ENCODE peak calls at places on chromosomes 3 and 15, in nine cellular contexts. A is IMR-90, C is stomach, S is tibial nerve, T is uterus, B is Peyer's patch, J is A549, Y is adrenal gland, O is thyroid gland. R is an unnamed sample. For H3K4me1, the result is how much of the 10 kb centered on the place peaks cover.

GRCh38 chr3:53074761-53075742 is 29.2 kb upstream of the SFMBT1 start:
- DNase-seq in A (no peak), C (no peak), S (no peak), T (peak), B (no peak), J (no peak), Y (no peak), O (no peak), R (no peak)

GRCh38 chr3:120013481-120013880 is 80.8 kb downstream of the GSK3B start:
- DNase-seq in A (peak), C (no peak), S (no peak), T (no peak), B (no peak), J (no peak), Y (no peak), O (no peak), R (no peak)

GRCh38 chr3:140863481-140864084 is 78.1 kb upstream of the SLC25A36 start:
- DNase-seq in A (peak), C (peak), S (peak), T (peak), B (peak), J (peak), Y (peak), O (peak), R (no peak)

GRCh38 chr3:74897006-74897405 is 282.5 kb upstream of the CNTN3 start:
- DNase-seq in A (no peak), C (no peak), S (no peak), T (no peak), B (no peak), J (peak), Y (no peak), O (no peak), R (no peak)

GRCh38 chr15:88904808-88905327 is 8.3 kb downstream of the MFGE8 start:
- DNase-seq in A (peak), C (peak), S (peak), T (peak), B (peak), J (peak), Y (peak), O (peak), R (peak)

GRCh38 chr3:148680289-148680688 is 17.4 kb upstream of the AGTR1 start:
- DNase-seq in A (no peak), C (no peak), S (no peak), T (no peak), B (no peak), J (no peak), Y (no peak), O (no peak), R (no peak)

GRCh38 chr3:58659051-58659675 is 7.4 kb downstream of the FAM3D start:
- DNase-seq in A (peak), C (peak), S (no peak), T (no peak), B (no peak), J (peak), Y (peak), O (peak), R (no peak)

GRCh38 chr3:66606126-66606525 is 105.3 kb upstream of the LRIG1 start:
- DNase-seq in A (no peak), C (no peak), S (no peak), T (no peak), B (no peak), J (no peak), Y (no peak), O (no peak), R (no peak)

GRCh38 chr15:33215941-33216872 is 21.7 kb upstream of the FMN1 start:
- DNase-seq in A (peak), C (no peak), S (no peak), T (no peak), B (no peak), J (peak), Y (no peak), O (no peak), R (no peak)

GRCh38 chr3:27216955-27217552 is 152.1 kb downstream of the NEK10 start:
- DNase-seq in A (peak), C (no peak), S (no peak), T (no peak), B (no peak), J (peak), Y (no peak), O (no peak), R (no peak)

GRCh38 chr3:41362638-41363559 is 163.6 kb downstream of the CTNNB1 start:
- DNase-seq in A (no peak), C (no peak), S (no peak), T (no peak), B (no peak), J (no peak), Y (no peak), O (peak), R (no peak)

GRCh38 chr3:130386604-130387263 is 41.3 kb downstream of the COL6A5 start:
- DNase-seq in A (peak), C (no peak), S (no peak), T (no peak), B (no peak), J (no peak), Y (no peak), O (no peak), R (no peak)

GRCh38 chr15:44788748-44789147 is 52.4 kb downstream of the TRIM69 start:
- DNase-seq in A (no peak), C (no peak), S (no peak), T (no peak), B (no peak), J (no peak), Y (no peak), O (no peak), R (no peak)

GRCh38 chr15:93018574-93018973 is 70.4 kb downstream of the RGMA start:
- DNase-seq in A (no peak), C (no peak), S (no peak), T (no peak), B (no peak), J (peak), Y (no peak), O (no peak), R (no peak)

GRCh38 chr3:122636697-122637096 is 43.9 kb upstream of the PARP14 start:
- DNase-seq in A (no peak), C (no peak), S (no peak), T (no peak), B (no peak), J (no peak), Y (no peak), O (peak), R (no peak)

GRCh38 chr3:14719006-14719405 is 44.1 kb downstream of the C3orf20 start:
- DNase-seq in A (no peak), C (no peak), S (no peak), T (no peak), B (no peak), J (no peak), Y (no peak), O (no peak), R (no peak)

GRCh38 chr3:172203522-172204258 is 164.3 kb downstream of the FNDC3B start:
- DNase-seq in A (no peak), C (peak), S (no peak), T (no peak), B (no peak), J (peak), Y (no peak), O (peak), R (peak)

GRCh38 chr3:106510206-106510605 is 641.4 kb upstream of the CBLB start:
- DNase-seq in A (no peak), C (no peak), S (no peak), T (no peak), B (no peak), J (no peak), Y (peak), O (peak), R (no peak)

GRCh38 chr3:105676621-105677300 is 192.1 kb downstream of the CBLB start:
- DNase-seq in A (no peak), C (no peak), S (no peak), T (no peak), B (no peak), J (no peak), Y (no peak), O (no peak), R (no peak)

GRCh38 chr15:68989876-68990754 is 24.4 kb upstream of the NOX5 start:
- DNase-seq in A (no peak), C (no peak), S (no peak), T (no peak), B (no peak), J (no peak), Y (no peak), O (no peak), R (no peak)

GRCh38 chr3:49868951-49869454 is 703 bp downstream of the CAMKV start:
- DNase-seq in A (no peak), C (no peak), S (no peak), T (no peak), B (no peak), J (no peak), Y (no peak), O (no peak), R (no peak)

GRCh38 chr15:47974724-47975123 is 146.1 kb upstream of the SLC24A5 start:
- DNase-seq in A (no peak), C (no peak), S (no peak), T (no peak), B (no peak), J (no peak), Y (no peak), O (no peak), R (no peak)

GRCh38 chr3:9906480-9906879 is 3.8 kb downstream of the IL17RE start:
- DNase-seq in A (no peak), C (peak), S (no peak), T (no peak), B (no peak), J (no peak), Y (no peak), O (no peak), R (no peak)

GRCh38 chr15:41944313-41944940 is 27.9 kb downstream of the EHD4 start:
- DNase-seq in A (peak), C (no peak), S (no peak), T (peak), B (no peak), J (peak), Y (peak), O (no peak), R (no peak)

GRCh38 chr3:81744366-81744765 is 17.1 kb downstream of the GBE1 start:
- DNase-seq in A (peak), C (no peak), S (no peak), T (peak), B (no peak), J (peak), Y (peak), O (no peak), R (no peak)

GRCh38 chr3:4865714-4866113 is 113.5 kb upstream of the BHLHE40 start:
- DNase-seq in A (no peak), C (no peak), S (no peak), T (no peak), B (no peak), J (no peak), Y (no peak), O (no peak), R (no peak)

GRCh38 chr15:97522362-97522761 is 438.1 kb upstream of the ARRDC4 start:
- DNase-seq in A (no peak), C (no peak), S (no peak), T (no peak), B (no peak), J (no peak), Y (no peak), O (no peak), R (no peak)

GRCh38 chr3:121836069-121836468 is 1.1 kb downstream of the EAF2 start:
- DNase-seq in A (no peak), C (no peak), S (no peak), T (no peak), B (no peak), J (no peak), Y (no peak), O (no peak), R (no peak)

GRCh38 chr15:43789409-43789808 is 2.7 kb upstream of the SERF2 start:
- DNase-seq in A (no peak), C (no peak), S (no peak), T (no peak), B (no peak), J (no peak), Y (no peak), O (no peak), R (no peak)

GRCh38 chr3:178060406-178060805 is 475.8 kb upstream of the KCNMB2 start:
- DNase-seq in A (peak), C (no peak), S (no peak), T (peak), B (no peak), J (no peak), Y (peak), O (no peak), R (no peak)

GRCh38 chr3:19885468-19885867 is 48.5 kb downstream of the EFHB start:
- DNase-seq in A (peak), C (no peak), S (no peak), T (no peak), B (no peak), J (peak), Y (no peak), O (peak), R (no peak)

GRCh38 chr3:83684199-83684598 is 1274.6 kb upstream of the CADM2 start:
- DNase-seq in A (no peak), C (no peak), S (no peak), T (no peak), B (no peak), J (no peak), Y (no peak), O (no peak), R (no peak)

GRCh38 chr3:106006571-106006970 is 137.8 kb upstream of the CBLB start:
- DNase-seq in A (no peak), C (no peak), S (no peak), T (no peak), B (no peak), J (no peak), Y (no peak), O (no peak), R (no peak)

GRCh38 chr3:104281713-104282112 is 1085.0 kb upstream of the ALCAM start:
- DNase-seq in A (no peak), C (no peak), S (no peak), T (no peak), B (no peak), J (no peak), Y (no peak), O (no peak), R (no peak)

GRCh38 chr15:43329222-43329959 is 982 bp downstream of the LCMT2 start:
- DNase-seq in A (peak), C (peak), S (no peak), T (peak), B (peak), J (no peak), Y (peak), O (peak), R (peak)

GRCh38 chr3:171347017-171347979 is 112.9 kb downstream of the TNIK start:
- DNase-seq in A (peak), C (no peak), S (no peak), T (no peak), B (no peak), J (no peak), Y (peak), O (no peak), R (no peak)

GRCh38 chr3:194849166-194849875 is 163.6 kb downstream of the FAM43A start:
- DNase-seq in A (no peak), C (no peak), S (no peak), T (no peak), B (no peak), J (no peak), Y (no peak), O (no peak), R (no peak)

GRCh38 chr3:152302521-152303021 is 33.8 kb downstream of the MBNL1 start:
- DNase-seq in A (peak), C (no peak), S (no peak), T (peak), B (no peak), J (peak), Y (peak), O (peak), R (peak)

GRCh38 chr3:152301745-152302181 is 33.0 kb downstream of the MBNL1 start:
- DNase-seq in A (no peak), C (no peak), S (no peak), T (no peak), B (no peak), J (no peak), Y (no peak), O (no peak), R (no peak)

GRCh38 chr3:152305075-152305474 is 36.3 kb downstream of the MBNL1 start:
- DNase-seq in A (no peak), C (no peak), S (no peak), T (no peak), B (no peak), J (no peak), Y (no peak), O (no peak), R (no peak)

GRCh38 chr3:152307829-152308474 is 39.2 kb downstream of the MBNL1 start:
- DNase-seq in A (peak), C (no peak), S (no peak), T (no peak), B (no peak), J (peak), Y (no peak), O (no peak), R (no peak)

DNA sequence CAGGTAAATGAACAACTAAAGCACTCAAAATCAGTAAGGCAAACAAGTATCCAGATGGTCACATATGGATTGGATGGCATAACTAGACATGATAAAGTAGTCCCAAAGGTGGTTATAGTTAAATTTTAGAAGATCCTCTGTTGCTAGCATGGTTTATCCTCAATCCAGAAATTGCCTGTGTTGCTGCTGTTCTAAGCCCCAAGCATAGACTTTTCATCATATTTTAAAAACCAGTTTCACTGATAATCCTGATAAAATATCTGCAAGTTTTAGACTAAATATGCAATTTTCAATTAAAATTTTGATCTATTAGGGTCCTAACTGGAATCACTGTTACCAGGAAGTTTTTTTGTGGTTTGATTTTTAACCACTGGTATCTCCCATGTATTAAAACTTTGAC is 35.4 kb downstream of the MBNL1 start:
- DNase-seq in A (no peak), C (no peak), S (no peak), T (no peak), B (no peak), J (no peak), Y (no peak), O (no peak), R (no peak)
- H3K4me1 ChIP-seq in A (under half), C (half or more), S (under half), T (under half), B (under half), J (half or more), Y (half or more), O (half or more), R (under half)

GRCh38 chr15:35055416-35056105 is 29.5 kb downstream of the NANOGP8 start:
- DNase-seq in A (no peak), C (no peak), S (no peak), T (no peak), B (no peak), J (no peak), Y (no peak), O (no peak), R (no peak)
- TF ChIP-seq POLR2A in A (no peak), C (no peak), S (no peak), T (no peak), B (no peak), J (no peak), Y (no peak), O (no peak), R (no peak)

GRCh38 chr3:189267981-189268613 is 96.3 kb downstream of the TPRG1 start:
- DNase-seq in A (no peak), C (no peak), S (no peak), T (no peak), B (no peak), J (peak), Y (no peak), O (peak), R (no peak)
- H3K4me1 ChIP-seq in A (under half), C (under half), S (under half), T (under half), B (under half), J (under half), Y (under half), O (under half), R (under half)

GRCh38 chr3:186788482-186789370 is 5.3 kb downstream of the EIF4A2 start:
- DNase-seq in A (no peak), C (no peak), S (no peak), T (no peak), B (no peak), J (no peak), Y (no peak), O (no peak), R (no peak)
- TF ChIP-seq POLR2A in A (no peak), C (no peak), S (no peak), T (no peak), B (no peak), J (no peak), Y (no peak), O (no peak), R (no peak)

DNA sequence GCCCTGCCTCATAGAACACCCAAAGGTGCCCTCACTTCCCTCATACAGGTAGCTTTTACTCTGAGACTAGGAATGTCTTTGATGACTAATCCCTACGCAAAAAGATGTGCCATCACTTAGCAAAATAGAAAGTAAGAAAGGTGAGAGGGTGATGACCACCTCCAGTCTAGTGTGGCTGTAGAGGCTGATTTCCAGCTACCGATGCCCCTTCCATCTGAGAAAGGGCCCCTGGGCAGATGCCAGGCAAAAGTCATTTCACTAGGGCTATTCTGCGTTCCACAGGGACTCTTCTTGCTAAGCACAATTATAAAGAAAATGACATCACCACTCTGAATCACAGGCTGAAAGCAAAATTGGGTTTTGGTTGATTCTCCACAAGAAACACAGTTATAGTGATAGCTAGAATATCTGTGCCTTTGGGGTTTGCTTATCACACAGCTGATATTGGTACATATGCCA is 77.4 kb downstream of the RBPMS2 start:
- DNase-seq in A (peak), C (no peak), S (no peak), T (no peak), B (no peak), J (no peak), Y (no peak), O (peak), R (no peak)
- H3K4me1 ChIP-seq in A (under half), C (half or more), S (under half), T (under half), B (under half), J (half or more), Y (half or more), O (half or more), R (under half)

DNA sequence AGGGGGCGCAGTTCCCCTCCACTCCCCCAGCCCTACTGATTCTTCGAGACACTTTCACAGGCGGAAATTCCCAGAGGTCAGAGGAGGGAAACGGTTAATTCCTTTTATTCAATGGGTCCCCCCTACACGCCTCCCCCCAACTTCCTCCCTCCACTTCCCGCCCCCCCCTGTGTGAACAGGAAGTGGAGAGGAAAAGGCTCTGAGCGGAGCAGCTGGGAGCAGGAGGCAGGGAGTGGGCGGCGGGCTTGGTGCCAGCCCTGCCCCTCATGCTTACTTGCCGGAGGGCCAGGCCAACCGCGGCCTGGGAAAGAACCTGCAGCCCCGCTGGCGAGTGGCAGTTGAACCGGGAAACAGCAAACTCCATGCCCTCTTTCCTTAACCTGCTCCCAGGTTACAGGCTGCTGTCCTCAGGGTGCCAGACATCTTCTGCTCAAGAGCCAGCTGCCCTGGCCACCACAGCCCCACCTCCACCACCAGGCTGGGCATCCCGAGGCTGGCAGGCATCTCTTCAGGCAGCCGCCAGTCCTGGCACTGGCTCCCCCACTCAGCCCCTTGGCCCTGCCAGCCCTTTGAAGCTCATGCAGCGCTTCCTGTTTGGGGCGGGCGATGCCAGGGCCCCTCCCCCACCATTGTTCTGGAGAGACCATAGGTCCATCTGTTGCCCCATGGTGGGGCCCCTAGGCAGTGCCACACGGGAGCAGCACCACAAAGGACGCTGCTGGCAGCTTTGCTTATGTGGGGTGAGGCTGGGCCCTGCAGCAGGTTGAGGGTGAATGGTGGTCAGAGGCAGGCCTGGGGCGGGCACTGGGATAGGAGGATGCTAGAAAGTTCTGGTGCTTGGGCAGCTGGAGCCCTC is 12.9 kb downstream of the VPS18 start:
- DNase-seq in A (peak), C (peak), S (no peak), T (peak), B (peak), J (no peak), Y (peak), O (peak), R (peak)
- TF ChIP-seq POLR2A in A (no peak), C (no peak), S (no peak), T (peak), B (peak), J (no peak), Y (no peak), O (no peak), R (no peak)

R was measured in right lobe of liver.